ENCODE peak calls at places on chromosome 10, in nine cellular contexts. G is PC-3; I is aorta; C is fibroblast of lung; V is heart right ventricle; T is adrenal gland; J is uterus; X is cardiac muscle cell; K is CD4-positive, CD25-positive, alpha-beta regulatory T cell. E is an unnamed sample. For H3K4me1 and H3K9me3, the result is how much of the 10 kb centered on the place peaks cover.

GRCh38 chr10:78520737-78521430 is 487.2 kb downstream of the RPS24 start:
- DNase-seq in C (no peak), J (no peak), X (peak), T (no peak), V (no peak), K (no peak), G (peak), I (no peak), E (peak)

GRCh38 chr10:43978091-43978490 is 329.4 kb upstream of the ZNF32 start:
- DNase-seq in I (no peak), C (no peak), V (no peak), G (no peak), J (no peak), X (no peak), T (no peak), K (no peak), E (no peak)

GRCh38 chr10:43227911-43228782 is 38.7 kb downstream of the RASGEF1A start:
- DNase-seq in V (no peak), G (no peak), J (peak), C (no peak), K (no peak), I (peak), T (peak), X (no peak), E (no peak)

GRCh38 chr10:25966846-25967245 is 32.8 kb downstream of the MYO3A start:
- DNase-seq in J (no peak), X (no peak), C (no peak), T (no peak), K (no peak), G (no peak), I (no peak), V (no peak), E (no peak)

GRCh38 chr10:43322769-43323168 is 48.7 kb upstream of the FXYD4 start:
- DNase-seq in K (peak), I (peak), X (peak), V (peak), G (peak), C (peak), T (peak), J (peak), E (no peak)

GRCh38 chr10:102229810-102230263 is 3.7 kb downstream of the ELOVL3 start:
- DNase-seq in X (peak), T (peak), V (peak), J (peak), G (peak), K (peak), C (peak), I (peak), E (peak)

GRCh38 chr10:122230222-122230621 is 40.9 kb upstream of the BTBD16 start:
- DNase-seq in I (no peak), V (no peak), G (no peak), T (no peak), K (no peak), C (no peak), X (no peak), J (no peak), E (no peak)

GRCh38 chr10:88062385-88062784 is 199.0 kb downstream of the PTEN start:
- DNase-seq in K (no peak), V (peak), I (no peak), J (no peak), X (peak), T (no peak), G (no peak), C (peak), E (no peak)

GRCh38 chr10:29530112-29530976 is 104.4 kb downstream of the SVIL start:
- DNase-seq in T (no peak), V (no peak), K (no peak), G (no peak), X (no peak), I (no peak), C (no peak), J (no peak), E (no peak)

GRCh38 chr10:116599991-116600390 is 9.2 kb downstream of the PNLIPRP1 start:
- DNase-seq in G (no peak), C (no peak), V (no peak), T (no peak), K (no peak), X (no peak), I (no peak), J (no peak), E (no peak)
- H3K4me1 ChIP-seq in G (under half), C (under half), V (under half), T (under half), K (under half), X (under half), I (under half), J (under half), E (under half)

DNA sequence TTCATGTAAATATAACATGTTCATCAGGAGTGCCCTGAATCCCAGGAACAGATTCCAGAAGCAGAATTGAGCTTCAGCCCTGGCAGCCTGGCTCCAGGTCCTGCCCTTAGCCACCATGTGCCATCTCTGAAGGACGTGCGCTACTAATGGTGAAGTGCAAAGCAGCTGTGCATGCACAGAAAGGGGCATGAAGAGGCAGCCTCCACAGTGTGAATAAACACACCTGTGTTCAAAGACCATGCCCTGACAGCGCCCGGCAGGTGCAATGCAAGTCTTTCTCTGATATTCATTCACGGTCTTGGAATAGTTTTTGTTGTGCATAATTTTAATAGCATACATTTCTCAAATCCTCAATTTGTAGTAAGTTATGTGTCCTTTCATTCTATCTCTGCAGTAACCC is 250.4 kb upstream of the TCERG1L start:
- DNase-seq in G (no peak), V (no peak), T (no peak), K (no peak), J (no peak), I (no peak), X (no peak), C (no peak), E (no peak)
- H3K9me3 ChIP-seq in G (under half), V (under half), T (under half), K (under half), J (under half), I (under half), X (under half), C (under half), E (under half)

GRCh38 chr10:24721254-24722106 is 2.2 kb downstream of the ARHGAP21 start:
- DNase-seq in G (peak), V (peak), X (peak), J (peak), K (no peak), I (peak), T (peak), C (no peak), E (no peak)
- H3K4me3 ChIP-seq in G (peak), V (peak), X (peak), J (peak), K (peak), I (peak), T (peak), C (peak), E (peak)

GRCh38 chr10:48442809-48443177 is 136.3 kb downstream of the MAPK8 start:
- DNase-seq in I (no peak), C (no peak), T (no peak), V (no peak), K (no peak), J (no peak), G (no peak), X (no peak), E (no peak)
- H3K4me1 ChIP-seq in I (under half), C (under half), T (under half), V (under half), K (under half), J (under half), G (under half), X (under half), E (under half)

GRCh38 chr10:133081636-133082035 is 6.1 kb upstream of the ADGRA1 start:
- DNase-seq in V (no peak), T (no peak), X (no peak), K (no peak), J (no peak), G (no peak), C (no peak), I (no peak), E (no peak)
- H3K9me3 ChIP-seq in V (under half), T (under half), X (under half), K (under half), J (under half), G (under half), C (under half), I (under half), E (under half)

DNA sequence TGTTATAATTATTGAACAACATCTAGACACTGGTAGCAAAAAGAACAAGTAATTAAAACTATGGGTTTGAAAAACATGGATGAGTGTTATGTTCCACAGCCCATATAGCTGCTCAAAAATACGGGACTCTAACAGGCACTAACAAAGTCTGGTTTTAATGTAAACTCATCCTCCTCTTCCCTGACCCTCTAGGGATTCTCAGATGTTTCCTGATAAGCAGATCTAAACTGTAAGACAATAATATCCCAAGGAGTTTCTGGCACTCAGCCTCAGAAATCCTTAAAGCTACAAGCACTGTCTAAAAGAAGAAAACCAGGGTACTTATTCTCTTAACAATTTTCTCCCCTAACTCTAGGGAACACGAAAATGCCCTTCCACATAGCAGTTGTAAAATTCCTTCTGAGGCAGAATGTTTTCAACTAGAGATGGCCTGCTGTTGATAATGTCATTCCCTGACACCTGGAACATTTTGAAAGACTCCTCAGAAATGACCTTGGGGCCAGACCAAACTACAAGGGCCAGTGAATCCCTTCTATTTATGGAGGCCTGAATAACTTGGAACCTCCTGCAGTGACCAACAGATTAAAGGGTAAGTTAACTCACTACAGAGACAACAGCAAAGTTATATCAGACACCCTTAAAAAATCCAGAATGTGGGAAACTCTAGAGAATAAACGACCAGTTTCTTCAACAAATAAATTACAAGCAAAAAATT is 12.7 kb downstream of the DNMBP start:
- DNase-seq in J (no peak), K (no peak), I (no peak), G (no peak), V (peak), T (no peak), C (peak), X (peak), E (no peak)
- H3K4me3 ChIP-seq in J (no peak), K (no peak), I (no peak), G (no peak), V (peak), T (no peak), C (no peak), X (no peak), E (no peak)